ENCODE peak calls at places on chromosomes 6 and 20, in ten cellular contexts. D is Peyer's patch, X is gastrocnemius medialis, E is spleen, A is uterus, P is GM12891, S is GM12878, Q is stomach, U is heart left ventricle, J is transverse colon. M is an unnamed sample.

GRCh38 chr20:63736893-63737689 is 627 bp downstream of the LIME1 start:
- DNase-seq in U (peak; percentile 10), E (peak; percentile 89), P (no peak), A (no peak), D (peak; percentile 61), S (no peak), Q (no peak), X (no peak), J (peak; percentile 54), M (no peak)

GRCh38 chr20:63854766-63855362 is 6.4 kb upstream of the ABHD16B start:
- DNase-seq in J (no peak), X (no peak), E (peak; percentile 80), S (no peak), D (peak; percentile 50), Q (no peak), P (no peak), A (peak; percentile 58), U (peak; percentile 73), M (no peak)

GRCh38 chr6:93079061-93079460 is 340.3 kb downstream of the EPHA7 start:
- DNase-seq in P (no peak), X (no peak), U (no peak), J (no peak), S (no peak), E (no peak), Q (no peak), D (no peak), A (no peak), M (no peak)

GRCh38 chr6:38806271-38806670 is 91.2 kb downstream of the DNAH8 start:
- DNase-seq in J (no peak), X (no peak), U (no peak), S (no peak), Q (no peak), A (no peak), P (no peak), E (no peak), D (no peak), M (no peak)

GRCh38 chr20:44692932-44693476 is 22.2 kb upstream of the CCN5 start:
- DNase-seq in P (no peak), U (peak; percentile 69), D (no peak), A (peak; percentile 77), X (peak; percentile 72), J (peak; percentile 22), Q (peak; percentile 33), E (no peak), S (no peak), M (peak; percentile 82)

GRCh38 chr20:62627901-62628612 is 14.2 kb upstream of the SLCO4A1 start:
- DNase-seq in J (no peak), X (no peak), A (no peak), Q (no peak), S (no peak), P (no peak), U (no peak), E (no peak), D (no peak), M (no peak)

GRCh38 chr6:143125455-143125854 is 64.8 kb downstream of the AIG1 start:
- DNase-seq in S (no peak), U (no peak), E (no peak), Q (no peak), D (no peak), A (no peak), P (no peak), J (no peak), X (no peak), M (no peak)

GRCh38 chr6:144150673-144151009 is 324 bp downstream of the STX11 start:
- DNase-seq in E (peak; percentile 85), J (peak; percentile 29), X (no peak), S (no peak), P (no peak), U (peak; percentile 21), A (no peak), Q (no peak), D (no peak), M (no peak)

GRCh38 chr6:133040025-133040838 is 200.9 kb upstream of the EYA4 start:
- DNase-seq in J (no peak), S (no peak), D (no peak), A (no peak), X (no peak), E (no peak), Q (no peak), P (no peak), U (no peak), M (no peak)

GRCh38 chr20:18524646-18525045 is 16.9 kb downstream of the SEC23B start:
- DNase-seq in J (no peak), S (no peak), Q (no peak), P (no peak), U (no peak), D (no peak), X (no peak), E (no peak), A (no peak), M (peak; percentile 12)

GRCh38 chr6:11851405-11851804 is 72.8 kb upstream of the ADTRP start:
- DNase-seq in E (no peak), X (no peak), U (no peak), D (no peak), S (no peak), P (no peak), Q (no peak), J (no peak), A (no peak), M (peak; percentile 56)

GRCh38 chr6:24908555-24908954 is 27.2 kb downstream of the RIPOR2 start:
- DNase-seq in S (no peak), A (no peak), P (no peak), Q (no peak), J (no peak), E (no peak), U (no peak), D (no peak), X (no peak), M (no peak)

GRCh38 chr20:45917790-45918141 is 5.8 kb upstream of the PLTP start:
- DNase-seq in E (no peak), S (no peak), P (no peak), J (no peak), A (peak; percentile 64), U (peak; percentile 69), D (no peak), Q (no peak), X (no peak), M (no peak)

DNA sequence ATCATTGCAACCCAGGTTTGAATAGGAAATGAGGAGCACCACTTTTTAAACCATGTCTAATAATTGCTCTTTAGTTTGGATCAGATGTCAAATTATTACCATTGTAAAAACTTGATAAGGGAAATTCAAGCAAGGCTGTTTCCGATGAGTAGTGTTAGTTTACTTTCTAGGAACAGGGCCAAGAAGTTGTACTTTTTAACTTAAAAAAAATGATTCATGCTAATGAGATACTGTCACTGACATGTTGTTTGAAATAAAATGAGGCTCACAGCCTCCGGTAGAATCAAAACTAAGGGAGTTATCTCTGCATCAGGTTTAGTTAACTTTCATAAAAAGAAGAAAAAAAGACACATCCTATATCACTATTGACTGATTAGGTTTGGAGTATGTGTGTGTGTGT is 55.2 kb upstream of the SUPT3H start:
- DNase-seq in E (no peak), D (no peak), U (no peak), X (no peak), A (no peak), P (no peak), Q (no peak), J (no peak), S (no peak), M (no peak)
- TF ChIP-seq POLR2A in E (no peak), D (no peak), U (no peak), X (no peak), A (no peak), P (no peak), Q (no peak), J (no peak), S (no peak), M (no peak)

DNA sequence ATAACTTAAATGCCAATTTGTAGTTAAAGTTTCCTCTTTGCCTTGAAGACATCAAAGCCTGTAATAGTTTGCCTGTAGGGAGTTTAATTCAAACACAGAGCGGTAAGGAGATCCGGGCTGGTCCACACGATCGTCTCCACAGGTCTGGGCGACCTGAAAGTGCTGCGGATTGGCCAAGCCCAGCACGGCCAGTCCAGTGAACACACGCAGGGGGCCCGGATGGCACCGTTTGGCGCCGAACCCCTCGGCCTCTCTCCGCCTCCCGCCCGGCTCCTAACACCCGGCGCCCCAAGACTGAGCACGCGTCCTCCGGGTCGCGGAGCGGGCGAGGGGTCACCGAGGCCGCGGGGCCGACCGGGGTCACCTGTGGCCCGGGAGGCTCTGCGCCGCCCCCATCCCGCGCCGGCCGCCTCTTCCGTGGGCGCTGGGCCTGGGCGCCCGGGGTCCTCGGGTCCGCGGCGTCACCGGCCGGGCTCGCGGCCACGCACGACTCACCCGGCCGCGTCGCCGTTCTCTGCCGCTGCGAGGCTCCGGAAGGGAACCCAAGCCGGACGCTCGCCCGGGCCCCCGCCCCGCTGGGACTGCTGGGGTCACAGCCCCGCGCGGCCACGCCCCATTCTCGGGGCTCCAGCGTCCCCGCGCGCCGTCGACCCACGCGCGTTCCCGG is 481 bp downstream of the SERPINB6 start:
- DNase-seq in U (peak; percentile 86), A (peak; percentile 76), S (no peak), P (no peak), D (peak; percentile 66), J (peak; percentile 80), E (peak; percentile 97), Q (peak; percentile 78), X (peak; percentile 64), M (peak; percentile 56)
- TF ChIP-seq POLR2A in U (peak; percentile 40), A (no peak), S (no peak), P (no peak), D (no peak), J (no peak), E (no peak), Q (no peak), X (peak; percentile 80), M (peak; percentile 45)

DNA sequence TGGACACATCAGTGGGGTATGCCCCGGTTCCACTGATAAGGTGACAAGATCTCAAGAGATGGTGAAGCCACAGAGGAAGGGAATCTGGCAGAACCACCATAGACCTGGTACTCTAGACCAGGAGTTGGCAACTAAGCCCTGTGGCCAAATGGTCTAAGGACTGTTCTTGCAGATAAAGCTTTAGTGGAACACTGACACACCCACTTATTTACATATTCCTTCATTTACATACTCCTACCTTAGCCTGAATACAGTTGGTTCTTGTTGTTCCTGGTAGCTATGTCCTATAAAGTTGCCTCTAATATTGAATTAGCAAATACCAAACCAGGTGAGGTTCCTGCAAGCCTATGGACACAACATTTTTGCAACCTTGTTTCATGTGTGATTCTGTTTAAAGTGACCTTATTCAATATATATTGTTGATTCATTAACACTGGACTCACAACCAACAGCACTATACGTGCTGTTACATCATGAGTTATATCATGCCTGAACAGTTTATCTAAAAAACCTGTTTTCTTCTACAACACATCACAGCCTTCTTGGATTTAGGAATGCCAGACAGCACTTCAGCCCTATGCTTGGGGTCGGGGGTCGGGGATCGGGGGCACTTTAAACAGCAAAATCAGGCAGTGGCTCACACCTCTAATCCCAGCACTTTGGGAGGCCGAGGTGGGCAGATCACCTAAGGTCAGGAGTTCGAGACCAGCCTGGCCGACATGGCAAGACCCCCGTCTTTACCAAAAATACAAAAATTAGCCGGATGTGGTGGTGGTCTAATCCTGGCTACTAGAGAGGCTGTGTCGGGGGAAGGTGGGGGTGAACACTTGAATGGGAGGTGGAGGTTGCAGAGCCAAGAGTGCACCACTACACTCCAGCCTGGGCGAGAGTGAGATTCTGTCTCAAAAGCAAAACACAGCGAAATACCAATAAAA is 2.5 kb downstream of the CCDC167 start:
- DNase-seq in Q (no peak), A (no peak), S (no peak), E (no peak), P (no peak), J (no peak), D (no peak), U (no peak), X (no peak), M (no peak)
- TF ChIP-seq POLR2A in Q (no peak), A (no peak), S (no peak), E (no peak), P (no peak), J (no peak), D (no peak), U (no peak), X (no peak), M (no peak)

GRCh38 chr6:36226648-36227047 is 30.1 kb downstream of the BRPF3 start:
- DNase-seq in D (no peak), Q (no peak), A (no peak), S (no peak), J (no peak), X (no peak), E (no peak), U (no peak), P (no peak), M (no peak)
- TF ChIP-seq POLR2A in D (no peak), Q (no peak), A (no peak), S (no peak), J (no peak), X (no peak), E (no peak), U (no peak), P (no peak), M (no peak)

M was measured in H54.